ENCODE peak calls at places on chromosomes 5 and 9, in eight cellular contexts. One of them, this sample, is unnamed.

GRCh38 chr5:135060021-135060420 is 26.0 kb upstream of the PITX1 start:
- DNase-seq in psoas muscle: peak; percentile 42
- DNase-seq in Peyer's patch: no peak
- DNase-seq in GM12891: no peak
- DNase-seq in nephron progenitor cell: no peak
- DNase-seq in tibial nerve: no peak
- DNase-seq in tibial artery: no peak
- DNase-seq in HuH-7: no peak
- DNase-seq in this sample: no peak

GRCh38 chr9:21764736-21765245 is 37.6 kb upstream of the MTAP start:
- DNase-seq in tibial artery: no peak
- DNase-seq in GM12891: no peak
- DNase-seq in psoas muscle: no peak
- DNase-seq in tibial nerve: no peak
- DNase-seq in nephron progenitor cell: no peak
- DNase-seq in Peyer's patch: no peak
- DNase-seq in HuH-7: no peak
- DNase-seq in this sample: no peak

GRCh38 chr5:123976393-123977029 is 464.5 kb downstream of the CSNK1G3 start:
- DNase-seq in HuH-7: no peak
- DNase-seq in nephron progenitor cell: no peak
- DNase-seq in tibial nerve: no peak
- DNase-seq in psoas muscle: no peak
- DNase-seq in Peyer's patch: no peak
- DNase-seq in tibial artery: no peak
- DNase-seq in GM12891: no peak
- DNase-seq in this sample: no peak

GRCh38 chr5:71770381-71770780 is 51.3 kb downstream of the CARTPT start:
- DNase-seq in Peyer's patch: no peak
- DNase-seq in psoas muscle: no peak
- DNase-seq in nephron progenitor cell: no peak
- DNase-seq in HuH-7: no peak
- DNase-seq in tibial artery: no peak
- DNase-seq in tibial nerve: no peak
- DNase-seq in GM12891: no peak
- DNase-seq in this sample: no peak

GRCh38 chr5:1568201-1568979 is 44.6 kb upstream of the LPCAT1 start:
- DNase-seq in HuH-7: no peak
- DNase-seq in tibial artery: no peak
- DNase-seq in nephron progenitor cell: no peak
- DNase-seq in tibial nerve: no peak
- DNase-seq in GM12891: no peak
- DNase-seq in Peyer's patch: no peak
- DNase-seq in psoas muscle: no peak
- DNase-seq in this sample: no peak

GRCh38 chr5:64158827-64159226 is 6.8 kb upstream of the RNF180 start:
- DNase-seq in Peyer's patch: no peak
- DNase-seq in tibial nerve: no peak
- DNase-seq in tibial artery: no peak
- DNase-seq in psoas muscle: no peak
- DNase-seq in HuH-7: no peak
- DNase-seq in nephron progenitor cell: no peak
- DNase-seq in GM12891: no peak
- DNase-seq in this sample: no peak

GRCh38 chr5:68415177-68416085 is 199.9 kb downstream of the PIK3R1 start:
- DNase-seq in Peyer's patch: no peak
- DNase-seq in nephron progenitor cell: peak; percentile 29
- DNase-seq in GM12891: no peak
- DNase-seq in tibial artery: no peak
- DNase-seq in HuH-7: no peak
- DNase-seq in tibial nerve: no peak
- DNase-seq in psoas muscle: no peak
- DNase-seq in this sample: peak; percentile 29

GRCh38 chr5:99285606-99286005 is 356.8 kb upstream of the CHD1 start:
- DNase-seq in Peyer's patch: no peak
- DNase-seq in tibial artery: no peak
- DNase-seq in GM12891: no peak
- DNase-seq in nephron progenitor cell: no peak
- DNase-seq in psoas muscle: no peak
- DNase-seq in HuH-7: no peak
- DNase-seq in tibial nerve: no peak
- DNase-seq in this sample: no peak

GRCh38 chr9:33233659-33234335 is 6.2 kb upstream of the SPINK4 start:
- DNase-seq in tibial nerve: no peak
- DNase-seq in Peyer's patch: peak; percentile 91
- DNase-seq in GM12891: no peak
- DNase-seq in tibial artery: peak; percentile 61
- DNase-seq in HuH-7: no peak
- DNase-seq in nephron progenitor cell: no peak
- DNase-seq in psoas muscle: no peak
- DNase-seq in this sample: no peak

GRCh38 chr9:129671065-129671464 is 5.6 kb downstream of the PRRX2 start:
- DNase-seq in HuH-7: no peak
- DNase-seq in nephron progenitor cell: no peak
- DNase-seq in Peyer's patch: no peak
- DNase-seq in tibial nerve: no peak
- DNase-seq in tibial artery: no peak
- DNase-seq in GM12891: no peak
- DNase-seq in psoas muscle: no peak
- DNase-seq in this sample: no peak

GRCh38 chr9:21465859-21466518 is 16.1 kb downstream of the IFNE start:
- DNase-seq in psoas muscle: no peak
- DNase-seq in HuH-7: peak; percentile 15
- DNase-seq in GM12891: no peak
- DNase-seq in tibial artery: no peak
- DNase-seq in nephron progenitor cell: no peak
- DNase-seq in tibial nerve: peak; percentile 25
- DNase-seq in Peyer's patch: no peak
- DNase-seq in this sample: no peak

GRCh38 chr5:136364307-136364706 is 1.0 kb downstream of the TRPC7 start:
- DNase-seq in tibial nerve: no peak
- DNase-seq in HuH-7: peak; percentile 10
- DNase-seq in tibial artery: no peak
- DNase-seq in Peyer's patch: no peak
- DNase-seq in nephron progenitor cell: no peak
- DNase-seq in psoas muscle: no peak
- DNase-seq in GM12891: no peak
- DNase-seq in this sample: no peak

GRCh38 chr5:78367318-78367991 is 7.0 kb downstream of the SCAMP1 start:
- DNase-seq in nephron progenitor cell: no peak
- DNase-seq in HuH-7: no peak
- DNase-seq in GM12891: no peak
- DNase-seq in psoas muscle: no peak
- DNase-seq in Peyer's patch: no peak
- DNase-seq in tibial artery: no peak
- DNase-seq in tibial nerve: no peak
- DNase-seq in this sample: no peak

GRCh38 chr5:963673-964531 is 44.7 kb upstream of the NKD2 start:
- DNase-seq in HuH-7: no peak
- DNase-seq in nephron progenitor cell: no peak
- DNase-seq in Peyer's patch: peak; percentile 46
- DNase-seq in tibial artery: no peak
- DNase-seq in psoas muscle: peak; percentile 43
- DNase-seq in tibial nerve: no peak
- DNase-seq in GM12891: peak; percentile 61
- DNase-seq in this sample: peak; percentile 61

GRCh38 chr5:52685621-52686370 is 101.9 kb upstream of the ITGA1 start:
- DNase-seq in tibial nerve: no peak
- DNase-seq in tibial artery: no peak
- DNase-seq in Peyer's patch: no peak
- DNase-seq in nephron progenitor cell: no peak
- DNase-seq in psoas muscle: no peak
- DNase-seq in HuH-7: no peak
- DNase-seq in GM12891: no peak
- DNase-seq in this sample: no peak

GRCh38 chr9:121748080-121748479 is 96.6 kb downstream of the DAB2IP start:
- DNase-seq in Peyer's patch: no peak
- DNase-seq in HuH-7: no peak
- DNase-seq in psoas muscle: no peak
- DNase-seq in tibial nerve: no peak
- DNase-seq in GM12891: no peak
- DNase-seq in nephron progenitor cell: no peak
- DNase-seq in tibial artery: no peak
- DNase-seq in this sample: no peak

GRCh38 chr5:58764199-58764598 is 181.3 kb downstream of the RAB3C start:
- DNase-seq in HuH-7: no peak
- DNase-seq in tibial nerve: no peak
- DNase-seq in Peyer's patch: no peak
- DNase-seq in psoas muscle: no peak
- DNase-seq in tibial artery: no peak
- DNase-seq in nephron progenitor cell: no peak
- DNase-seq in GM12891: no peak
- DNase-seq in this sample: no peak

GRCh38 chr9:3956081-3956701 is 343.7 kb downstream of the GLIS3 start:
- DNase-seq in tibial artery: no peak
- DNase-seq in psoas muscle: no peak
- DNase-seq in GM12891: no peak
- DNase-seq in tibial nerve: no peak
- DNase-seq in nephron progenitor cell: no peak
- DNase-seq in Peyer's patch: no peak
- DNase-seq in HuH-7: no peak
- DNase-seq in this sample: no peak

GRCh38 chr9:96853711-96854072 is 622 bp downstream of the ZNF782 start:
- DNase-seq in tibial artery: no peak
- DNase-seq in tibial nerve: no peak
- DNase-seq in GM12891: no peak
- DNase-seq in psoas muscle: no peak
- DNase-seq in HuH-7: no peak
- DNase-seq in nephron progenitor cell: no peak
- DNase-seq in Peyer's patch: no peak
- DNase-seq in this sample: no peak

GRCh38 chr5:31819926-31820516 is 181.1 kb downstream of the PDZD2 start:
- DNase-seq in HuH-7: no peak
- DNase-seq in psoas muscle: no peak
- DNase-seq in tibial artery: no peak
- DNase-seq in Peyer's patch: no peak
- DNase-seq in GM12891: no peak
- DNase-seq in tibial nerve: no peak
- DNase-seq in nephron progenitor cell: no peak
- DNase-seq in this sample: no peak

This sample was measured in heart right ventricle.